ENCODE peak calls at places on chromosomes 13 and 19, in four cellular contexts. One of them, this sample, is unnamed. For H3K9me3, the result is how much of the 10 kb centered on the place peaks cover.

GRCh38 chr13:93039131-93039530 is 187.5 kb upstream of the GPC6 start:
- DNase-seq in astrocyte: peak
- DNase-seq in PC-3: no peak
- DNase-seq in GM23248: peak
- DNase-seq in this sample: no peak

GRCh38 chr19:52221831-52222375 is 32.1 kb downstream of the PPP2R1A start:
- DNase-seq in astrocyte: no peak
- DNase-seq in PC-3: no peak
- DNase-seq in GM23248: peak
- DNase-seq in this sample: no peak

GRCh38 chr13:30865131-30866009 is 40.7 kb upstream of the MEDAG start:
- DNase-seq in astrocyte: peak
- DNase-seq in PC-3: peak
- DNase-seq in GM23248: peak
- DNase-seq in this sample: peak

GRCh38 chr13:42747399-42747873 is 33.9 kb upstream of the FAM216B start:
- DNase-seq in astrocyte: peak
- DNase-seq in PC-3: peak
- DNase-seq in GM23248: peak
- DNase-seq in this sample: peak

GRCh38 chr19:17107546-17108452 is 32.2 kb downstream of the MYO9B start:
- DNase-seq in astrocyte: peak
- DNase-seq in PC-3: peak
- DNase-seq in GM23248: peak
- DNase-seq in this sample: peak

GRCh38 chr19:49801966-49802661 is 11.0 kb downstream of the FUZ start:
- DNase-seq in astrocyte: peak
- DNase-seq in PC-3: no peak
- DNase-seq in GM23248: peak
- DNase-seq in this sample: peak

GRCh38 chr13:101829484-101829883 is 377.0 kb downstream of the ITGBL1 start:
- DNase-seq in astrocyte: no peak
- DNase-seq in PC-3: no peak
- DNase-seq in GM23248: no peak
- DNase-seq in this sample: no peak

GRCh38 chr13:98658131-98658530 is 81.2 kb upstream of the STK24 start:
- DNase-seq in astrocyte: no peak
- DNase-seq in PC-3: no peak
- DNase-seq in GM23248: peak
- DNase-seq in this sample: no peak

GRCh38 chr19:14614099-14614412 is 31.2 kb downstream of the CLEC17A start:
- DNase-seq in astrocyte: no peak
- DNase-seq in PC-3: no peak
- DNase-seq in GM23248: no peak
- DNase-seq in this sample: no peak

GRCh38 chr13:60482012-60482411 is 85.0 kb downstream of the TDRD3 start:
- DNase-seq in astrocyte: no peak
- DNase-seq in PC-3: no peak
- DNase-seq in GM23248: peak
- DNase-seq in this sample: no peak

GRCh38 chr19:47369923-47370625 is 21.0 kb downstream of the DHX34 start:
- DNase-seq in astrocyte: peak
- DNase-seq in PC-3: no peak
- DNase-seq in GM23248: peak
- DNase-seq in this sample: no peak

GRCh38 chr13:27928805-27929753 is 9.3 kb downstream of the PDX1 start:
- DNase-seq in astrocyte: no peak
- DNase-seq in PC-3: no peak
- DNase-seq in GM23248: no peak
- DNase-seq in this sample: no peak

GRCh38 chr19:28898279-28898678 is 314.7 kb downstream of the UQCRFS1 start:
- DNase-seq in astrocyte: no peak
- DNase-seq in PC-3: no peak
- DNase-seq in GM23248: peak
- DNase-seq in this sample: no peak

GRCh38 chr13:59531571-59532091 is 632.1 kb downstream of the DIAPH3 start:
- DNase-seq in astrocyte: peak
- DNase-seq in PC-3: peak
- DNase-seq in GM23248: peak
- DNase-seq in this sample: peak

GRCh38 chr13:24228852-24229458 is 68.4 kb downstream of the SPATA13 start:
- DNase-seq in astrocyte: peak
- DNase-seq in PC-3: peak
- DNase-seq in GM23248: peak
- DNase-seq in this sample: peak

GRCh38 chr13:93614776-93615175 is 388.2 kb downstream of the GPC6 start:
- DNase-seq in astrocyte: peak
- DNase-seq in PC-3: no peak
- DNase-seq in GM23248: peak
- DNase-seq in this sample: no peak

GRCh38 chr13:32056316-32056715 is 24.7 kb downstream of the FRY start:
- DNase-seq in astrocyte: no peak
- DNase-seq in PC-3: peak
- DNase-seq in GM23248: no peak
- DNase-seq in this sample: no peak

GRCh38 chr13:28326081-28326480 is 168.8 kb downstream of the FLT1 start:
- DNase-seq in astrocyte: no peak
- DNase-seq in PC-3: no peak
- DNase-seq in GM23248: peak
- DNase-seq in this sample: no peak

GRCh38 chr13:94178625-94179244 is 300.7 kb downstream of the DCT start:
- DNase-seq in astrocyte: no peak
- DNase-seq in PC-3: peak
- DNase-seq in GM23248: no peak
- DNase-seq in this sample: no peak

GRCh38 chr13:78194904-78195639 is 276.4 kb upstream of the EDNRB start:
- DNase-seq in astrocyte: peak
- DNase-seq in PC-3: peak
- DNase-seq in GM23248: peak
- DNase-seq in this sample: peak

GRCh38 chr19:34224996-34225658 is 29.2 kb upstream of the GARRE1 start:
- DNase-seq in astrocyte: peak
- DNase-seq in PC-3: peak
- DNase-seq in GM23248: peak
- DNase-seq in this sample: no peak

GRCh38 chr19:37507167-37507464 is 377 bp downstream of the ZNF793 start:
- DNase-seq in astrocyte: no peak
- DNase-seq in PC-3: no peak
- DNase-seq in GM23248: no peak
- DNase-seq in this sample: no peak
- H3K9me3 ChIP-seq in astrocyte: under half
- H3K9me3 ChIP-seq in PC-3: under half
- H3K9me3 ChIP-seq in GM23248: under half
- H3K9me3 ChIP-seq in this sample: under half

GRCh38 chr13:73870036-73870741 is 264.0 kb downstream of the KLF12 start:
- DNase-seq in astrocyte: peak
- DNase-seq in PC-3: no peak
- DNase-seq in GM23248: peak
- DNase-seq in this sample: no peak
- H3K9ac ChIP-seq in astrocyte: peak
- H3K9ac ChIP-seq in PC-3: no peak
- H3K9ac ChIP-seq in GM23248: peak
- H3K9ac ChIP-seq in this sample: no peak

DNA sequence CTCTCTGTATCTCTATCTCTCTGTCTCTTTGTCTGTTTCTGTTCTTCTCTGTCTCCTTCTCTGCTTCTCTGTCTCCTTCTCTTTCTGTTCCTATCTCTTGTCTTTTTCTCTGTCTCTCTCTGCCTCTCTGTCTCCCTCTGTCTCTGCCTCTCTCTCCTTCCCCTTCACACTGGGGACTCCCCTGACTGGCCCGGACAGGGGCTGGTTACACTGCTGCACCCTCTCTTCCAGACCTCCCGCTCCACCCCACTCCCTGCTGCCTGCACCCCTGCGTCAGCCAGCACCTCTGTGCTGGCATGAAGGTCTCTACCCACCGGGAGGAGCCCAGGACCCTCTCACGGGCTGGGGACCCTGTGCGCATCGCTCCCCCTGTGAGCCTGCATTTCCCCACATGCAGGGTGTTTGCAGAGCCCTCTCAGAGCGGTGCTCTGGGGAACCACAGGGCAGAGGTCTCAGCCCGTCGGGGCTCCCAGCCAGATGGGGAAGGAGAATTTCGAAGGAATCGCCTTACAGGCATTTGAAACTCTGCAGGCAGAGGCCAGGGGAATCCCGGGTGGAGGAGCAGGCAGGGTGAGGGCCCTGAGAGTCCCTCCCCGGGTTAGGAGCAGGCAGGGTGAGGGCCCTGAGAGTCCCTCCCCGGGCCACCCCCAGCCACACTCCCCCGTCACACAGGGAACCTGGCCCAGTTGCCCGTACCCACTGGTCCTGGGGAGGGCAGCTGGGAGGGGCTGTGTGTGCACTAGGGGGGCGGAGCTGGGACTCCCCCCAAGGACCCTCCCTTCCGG is 16.1 kb upstream of the TCF3 start:
- DNase-seq in astrocyte: no peak
- DNase-seq in PC-3: no peak
- DNase-seq in GM23248: no peak
- DNase-seq in this sample: no peak
- TF ChIP-seq EZH2 in astrocyte: peak
- TF ChIP-seq EZH2 in PC-3: no peak
- TF ChIP-seq EZH2 in GM23248: peak
- TF ChIP-seq EZH2 in this sample: peak

DNA sequence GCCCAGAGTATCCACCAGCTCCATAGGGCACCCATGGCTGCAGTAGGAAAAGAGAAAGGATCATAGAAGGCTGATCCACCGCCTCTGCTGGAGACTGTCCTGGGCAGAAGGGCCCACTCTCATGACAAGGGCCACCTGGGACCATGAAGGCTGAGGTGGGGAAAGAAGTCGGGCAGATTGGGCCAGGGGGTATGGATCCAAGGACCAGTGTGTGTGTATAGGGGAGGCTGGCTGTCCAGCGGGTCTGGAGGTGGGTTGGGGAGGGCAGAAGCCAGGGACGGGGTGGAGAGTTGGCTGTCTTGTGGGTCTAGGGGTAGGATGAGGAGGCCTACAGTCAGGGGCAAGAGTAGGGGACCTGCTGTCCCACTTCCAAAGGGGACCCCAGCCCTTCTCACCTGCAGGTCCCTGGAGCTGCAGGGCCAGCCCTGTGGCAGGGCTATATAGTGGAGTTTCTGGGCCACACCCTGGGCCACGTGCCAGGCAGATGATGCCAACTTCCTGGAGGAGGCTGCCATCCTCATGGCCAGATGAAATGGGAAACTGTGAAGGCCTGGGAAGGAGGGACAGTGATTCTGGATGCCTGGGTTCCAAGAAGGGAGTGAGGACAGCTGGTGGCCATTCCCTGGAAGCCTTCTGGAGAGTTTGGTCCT is at the start of gene FCGBP:
- DNase-seq in astrocyte: no peak
- DNase-seq in PC-3: no peak
- DNase-seq in GM23248: no peak
- DNase-seq in this sample: no peak
- H3K9me3 ChIP-seq in astrocyte: under half
- H3K9me3 ChIP-seq in PC-3: under half
- H3K9me3 ChIP-seq in GM23248: under half
- H3K9me3 ChIP-seq in this sample: under half

DNA sequence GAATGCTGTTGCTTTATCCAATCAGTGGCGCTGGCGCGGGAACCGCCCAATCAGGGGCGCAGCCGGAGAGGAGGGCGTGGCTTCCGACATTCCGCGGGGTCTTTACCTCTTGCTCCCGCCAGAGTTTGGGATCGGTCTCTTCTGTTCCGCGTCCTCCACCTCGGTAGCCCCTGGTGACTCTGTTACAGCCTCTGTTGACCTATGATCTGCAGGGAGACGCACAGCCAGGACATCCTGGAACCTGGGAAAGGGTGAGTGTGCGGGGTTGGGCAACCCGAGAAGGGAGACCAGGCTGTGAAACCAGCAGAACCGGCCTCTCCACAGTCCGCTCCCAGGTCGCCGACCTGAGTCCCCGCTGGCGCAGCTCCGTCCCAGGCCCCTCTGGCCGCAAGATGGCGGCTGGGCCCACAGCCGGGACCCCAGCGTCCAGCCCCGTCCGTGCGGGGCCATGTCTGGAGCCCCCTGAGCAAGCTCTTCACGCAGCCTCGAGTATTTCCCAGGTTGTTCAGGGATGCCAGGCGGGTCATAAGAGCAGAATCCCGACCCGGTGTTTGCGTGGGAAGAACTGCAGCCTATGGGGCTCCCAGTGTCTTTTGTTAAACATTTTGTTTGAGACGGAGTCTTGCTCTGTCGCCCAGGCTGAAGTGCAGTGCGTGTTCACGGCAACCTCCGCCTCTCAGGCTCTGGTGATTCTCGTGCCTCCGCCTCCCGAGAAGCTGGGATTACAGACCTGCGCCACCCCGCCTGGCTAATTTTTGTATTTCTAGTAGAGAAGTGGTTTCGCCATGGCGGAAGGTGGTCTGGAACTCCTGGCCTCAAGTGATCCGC is 4.4 kb upstream of the ZNF681 start:
- DNase-seq in astrocyte: peak
- DNase-seq in PC-3: peak
- DNase-seq in GM23248: peak
- DNase-seq in this sample: no peak
- H3K9ac ChIP-seq in astrocyte: peak
- H3K9ac ChIP-seq in PC-3: peak
- H3K9ac ChIP-seq in GM23248: peak
- H3K9ac ChIP-seq in this sample: no peak

This sample was measured in endothelial cell of umbilical vein.